ENCODE peak calls at places on chromosomes 16 and 17, in seven cellular contexts. X is stimulated activated naive B cell treated with anti-CD40 and anti-IgM and Interleukin-4, amounts not matched to agents 10 μg/mL and 1 μg/mL and 100 μg/mL, for 72 hours; C is hypothalamus; M is fibroblast of villous mesenchyme; B is memory B cell; A is fibroblast of the conjunctiva; O is lower lobe of right lung. D is an unnamed sample.

GRCh38 chr16:71927383-71927782 is 32.1 kb downstream of the IST1 start:
- DNase-seq in B (no peak), C (no peak), A (peak), O (no peak), M (peak), X (no peak), D (no peak)

GRCh38 chr16:69921125-69921524 is 30.0 kb upstream of the CLEC18A start:
- DNase-seq in X (no peak), C (peak), O (no peak), A (no peak), M (no peak), B (no peak), D (no peak)

GRCh38 chr16:69166221-69166833 is 20.6 kb upstream of the SNTB2 start:
- DNase-seq in X (no peak), M (peak), B (no peak), O (no peak), A (no peak), C (no peak), D (no peak)

GRCh38 chr17:38729368-38729885 is 714 bp upstream of the CISD3 start:
- DNase-seq in O (no peak), B (no peak), C (no peak), A (no peak), X (no peak), M (no peak), D (no peak)

GRCh38 chr17:4945944-4946280 is 2.4 kb downstream of the PFN1 start:
- DNase-seq in C (no peak), X (no peak), B (no peak), O (no peak), A (no peak), M (no peak), D (no peak)

GRCh38 chr16:22664561-22664997 is 149.4 kb upstream of the HS3ST2 start:
- DNase-seq in M (no peak), A (no peak), X (peak), O (no peak), B (no peak), C (no peak), D (no peak)

GRCh38 chr16:89522287-89522686 is 14.1 kb downstream of the SPG7 start:
- DNase-seq in C (no peak), X (no peak), A (no peak), O (no peak), M (no peak), B (no peak), D (no peak)

GRCh38 chr17:82272495-82273326 is 789 bp downstream of the CSNK1D start:
- DNase-seq in B (peak), O (peak), C (no peak), A (no peak), X (peak), M (peak), D (peak)

GRCh38 chr16:84091460-84091859 is 25.3 kb downstream of the MBTPS1 start:
- DNase-seq in C (no peak), O (no peak), A (no peak), X (no peak), M (no peak), B (no peak), D (no peak)

GRCh38 chr16:85762970-85763369 is 12.1 kb upstream of the C16orf74 start:
- DNase-seq in O (no peak), C (no peak), X (no peak), M (no peak), A (no peak), B (no peak), D (no peak)

GRCh38 chr16:82631701-82632685 is 5.2 kb downstream of the CDH13 start:
- DNase-seq in M (no peak), O (no peak), C (no peak), X (no peak), B (no peak), A (no peak), D (no peak)

D was measured in neural crest cell.